ENCODE peak calls at places on chromosome 11, in nine cellular contexts. Q is memory B cell; E is stimulated activated CD4-positive, alpha-beta T cell treated with anti-CD3 and anti-CD28 coated beads, Interleukin-1b, Interleukin-23, amount 100 ng/mL, for 1 hour; P is AG08396; Z is foreskin fibroblast; T is stimulated activated effector memory CD8-positive, alpha-beta T cell treated with anti-CD3 and anti-CD28 coated beads, Interleukin-12 subunit alpha, Interleukin-12 subunit beta, amount 100 ng/mL, for 72 hours; H is retinal pigment epithelial cell; R is AG09309; C is activated naive CD4-positive, alpha-beta T cell. I is an unnamed sample.

GRCh38 chr11:57124460-57124859 is 57.3 kb upstream of the LRRC55 start:
- DNase-seq in Z (no peak), C (no peak), P (no peak), R (no peak), T (no peak), H (no peak), E (no peak), Q (no peak), I (no peak)

GRCh38 chr11:44823006-44823405 is 96.2 kb downstream of the TSPAN18 start:
- DNase-seq in H (no peak), Q (no peak), P (no peak), E (no peak), C (no peak), R (no peak), Z (no peak), T (no peak), I (no peak)

GRCh38 chr11:67312187-67313021 is 9.1 kb downstream of the SSH3 start:
- DNase-seq in P (no peak), Q (no peak), E (no peak), H (no peak), Z (no peak), R (no peak), C (no peak), T (no peak), I (peak; percentile 51)

GRCh38 chr11:22656128-22656527 is 10.3 kb upstream of the GAS2 start:
- DNase-seq in Q (no peak), H (no peak), T (no peak), E (no peak), P (no peak), C (no peak), R (no peak), Z (peak; percentile 23), I (no peak)

GRCh38 chr11:67117667-67118058 is 1.4 kb upstream of the KDM2A start:
- DNase-seq in T (peak; percentile 77), C (peak; percentile 34), Z (peak; percentile 59), Q (no peak), H (no peak), R (no peak), E (no peak), P (peak; percentile 53), I (peak; percentile 12)

GRCh38 chr11:128802358-128802981 is 64.6 kb downstream of the KCNJ1 start:
- DNase-seq in T (no peak), P (peak; percentile 40), Z (peak; percentile 55), H (no peak), Q (no peak), E (no peak), C (no peak), R (no peak), I (no peak)

GRCh38 chr11:94725071-94725470 is 43.1 kb upstream of the AMOTL1 start:
- DNase-seq in Q (no peak), C (no peak), P (no peak), H (no peak), T (no peak), R (no peak), E (no peak), Z (no peak), I (no peak)

GRCh38 chr11:46381046-46381835 is at the start of gene MDK:
- DNase-seq in P (peak; percentile 72), R (no peak), T (peak; percentile 70), Q (no peak), C (peak; percentile 29), Z (peak; percentile 38), E (no peak), H (no peak), I (no peak)

GRCh38 chr11:125346565-125347260 is 149.4 kb downstream of the FEZ1 start:
- DNase-seq in C (no peak), T (no peak), P (no peak), E (no peak), Z (no peak), R (no peak), Q (no peak), H (no peak), I (no peak)

GRCh38 chr11:77449060-77449521 is 24.8 kb downstream of the PAK1 start:
- DNase-seq in Z (no peak), C (no peak), P (no peak), Q (no peak), T (no peak), H (no peak), R (no peak), E (no peak), I (no peak)

GRCh38 chr11:129372609-129373488 is 2.8 kb upstream of the BARX2 start:
- DNase-seq in E (no peak), T (no peak), Z (peak; percentile 27), H (no peak), Q (no peak), C (no peak), P (peak; percentile 21), R (no peak), I (no peak)

GRCh38 chr11:122922893-122923292 is 40.3 kb downstream of the JHY start:
- DNase-seq in Q (no peak), H (no peak), E (no peak), P (no peak), C (no peak), Z (no peak), T (no peak), R (no peak), I (no peak)

GRCh38 chr11:57597971-57598830 is 716 bp downstream of the SERPING1 start:
- DNase-seq in T (no peak), P (peak; percentile 87), R (no peak), E (no peak), H (no peak), Q (no peak), Z (peak; percentile 84), C (no peak), I (peak; percentile 38)

GRCh38 chr11:1152316-1153104 is 5.2 kb upstream of the MUC5AC start:
- DNase-seq in C (no peak), T (peak; percentile 61), H (no peak), E (no peak), Q (no peak), R (no peak), P (peak; percentile 12), Z (no peak), I (no peak)

GRCh38 chr11:11584446-11584810 is 37.4 kb downstream of the GALNT18 start:
- DNase-seq in P (peak; percentile 67), C (no peak), E (no peak), Q (no peak), Z (peak; percentile 77), T (no peak), R (peak; percentile 80), H (no peak), I (no peak)

GRCh38 chr11:45405916-45406670 is 120.0 kb upstream of the SYT13 start:
- DNase-seq in Q (no peak), C (no peak), Z (peak; percentile 39), E (no peak), T (no peak), H (no peak), R (no peak), P (no peak), I (no peak)

GRCh38 chr11:68998390-68998911 is 14.6 kb downstream of the MRGPRF start:
- DNase-seq in C (no peak), T (no peak), P (no peak), Q (no peak), R (no peak), Z (peak; percentile 58), E (no peak), H (no peak), I (peak; percentile 15)

GRCh38 chr11:44030276-44030932 is 17.4 kb upstream of the ACCSL start:
- DNase-seq in R (peak; percentile 52), E (no peak), P (no peak), C (no peak), T (no peak), Q (no peak), H (peak; percentile 12), Z (no peak), I (peak; percentile 93)

GRCh38 chr11:76566811-76567210 is 103.7 kb downstream of the LRRC32 start:
- DNase-seq in T (no peak), Q (no peak), C (no peak), P (no peak), E (no peak), R (no peak), Z (no peak), H (no peak), I (no peak)

GRCh38 chr11:71437399-71437798 is 10.8 kb downstream of the DHCR7 start:
- DNase-seq in Z (no peak), Q (no peak), C (no peak), R (no peak), H (no peak), P (no peak), E (no peak), T (no peak), I (peak; percentile 72)

GRCh38 chr11:2535673-2536439 is 91.0 kb downstream of the KCNQ1 start:
- DNase-seq in E (no peak), Z (no peak), T (no peak), P (no peak), C (no peak), Q (no peak), R (no peak), H (no peak), I (peak; percentile 49)

GRCh38 chr11:1667906-1668305 is 29.1 kb upstream of the KRTAP5-6 start:
- DNase-seq in P (no peak), H (no peak), Q (no peak), Z (no peak), E (no peak), C (no peak), T (no peak), R (no peak), I (peak; percentile 44)

GRCh38 chr11:77087723-77088225 is 14.9 kb upstream of the OMP start:
- DNase-seq in Z (no peak), C (no peak), T (no peak), P (no peak), H (no peak), Q (no peak), R (no peak), E (no peak), I (no peak)

GRCh38 chr11:46120711-46121327 is 435 bp downstream of the PHF21A start:
- DNase-seq in E (no peak), Z (peak; percentile 78), C (no peak), T (peak; percentile 73), R (no peak), Q (peak; percentile 14), H (no peak), P (peak; percentile 50), I (peak; percentile 59)

GRCh38 chr11:69799097-69799496 is 20.1 kb downstream of the FGF3 start:
- DNase-seq in E (no peak), P (no peak), R (no peak), Z (no peak), C (no peak), Q (no peak), T (no peak), H (no peak), I (no peak)

GRCh38 chr11:94922675-94923347 is 50.5 kb downstream of the CWC15 start:
- DNase-seq in H (no peak), C (no peak), E (no peak), Q (no peak), P (no peak), Z (no peak), T (no peak), R (no peak), I (no peak)

GRCh38 chr11:70118642-70119041 is 40.5 kb downstream of the ANO1 start:
- DNase-seq in P (no peak), Q (no peak), Z (no peak), H (no peak), T (no peak), C (no peak), E (no peak), R (no peak), I (no peak)

GRCh38 chr11:597166-597725 is 18.5 kb downstream of the IRF7 start:
- DNase-seq in T (no peak), P (no peak), E (no peak), H (no peak), R (no peak), Z (no peak), Q (no peak), C (no peak), I (no peak)

GRCh38 chr11:64428685-64429084 is 69.7 kb downstream of the RPS6KA4 start:
- DNase-seq in E (no peak), H (no peak), T (no peak), R (no peak), Z (no peak), Q (no peak), C (no peak), P (no peak), I (no peak)

GRCh38 chr11:1853376-1854131 is 670 bp downstream of the LSP1 start:
- DNase-seq in H (no peak), T (peak; percentile 77), P (no peak), E (no peak), R (no peak), C (no peak), Z (no peak), Q (no peak), I (no peak)

GRCh38 chr11:124738713-124739478 is 846 bp upstream of the NRGN start:
- DNase-seq in C (no peak), E (no peak), T (no peak), Z (no peak), H (no peak), P (no peak), Q (no peak), R (no peak), I (no peak)

I was measured in adrenal gland.